ENCODE peak calls at places on chromosome X, in four cellular contexts. P is upper lobe of left lung; W is CD8-positive, alpha-beta T cell; H is brain microvascular endothelial cell. U is an unnamed sample.

GRCh38 chrX:85288992-85289723 is 45.4 kb downstream of the ZNF711 start:
- DNase-seq in P (no peak), W (no peak), H (no peak), U (no peak)

GRCh38 chrX:130902446-130902782 is 595 bp downstream of the ENOX2 start:
- DNase-seq in P (no peak), W (no peak), H (no peak), U (peak; percentile 9)

GRCh38 chrX:133254666-133255065 is 36.5 kb upstream of the TFDP3 start:
- DNase-seq in P (no peak), W (no peak), H (peak; percentile 12), U (peak; percentile 56)

GRCh38 chrX:149829751-149830191 is 48.0 kb downstream of the MAGEA9 start:
- DNase-seq in P (no peak), W (peak; percentile 20), H (peak; percentile 71), U (peak; percentile 83)

GRCh38 chrX:85859426-85859825 is 187.9 kb downstream of the CHM start:
- DNase-seq in P (no peak), W (no peak), H (no peak), U (no peak)

GRCh38 chrX:68895339-68896250 is 66.8 kb downstream of the EFNB1 start:
- DNase-seq in P (peak; percentile 36), W (no peak), H (no peak), U (peak; percentile 20)

GRCh38 chrX:53288173-53288572 is 6.8 kb upstream of the IQSEC2 start:
- DNase-seq in P (no peak), W (peak; percentile 10), H (peak; percentile 6), U (no peak)

GRCh38 chrX:1006156-1006730 is 206.2 kb downstream of the CRLF2 start:
- DNase-seq in P (no peak), W (no peak), H (no peak), U (no peak)

GRCh38 chrX:54045563-54046228 is 1.4 kb upstream of the PHF8 start:
- DNase-seq in P (no peak), W (no peak), H (no peak), U (no peak)

GRCh38 chrX:2311483-2311882 is 189.3 kb downstream of the DHRSX start:
- DNase-seq in P (no peak), W (no peak), H (no peak), U (no peak)

GRCh38 chrX:140274761-140275525 is 229.9 kb downstream of the SOX3 start:
- DNase-seq in P (no peak), W (no peak), H (peak; percentile 1), U (peak; percentile 19)

GRCh38 chrX:916235-916609 is 285.6 kb downstream of the SHOX start:
- DNase-seq in P (no peak), W (no peak), H (peak; percentile 35), U (no peak)

GRCh38 chrX:109782994-109783711 is 50.1 kb upstream of the ACSL4 start:
- DNase-seq in P (no peak), W (no peak), H (no peak), U (peak; percentile 7)

GRCh38 chrX:134692990-134693389 is 34.7 kb upstream of the PLAC1 start:
- DNase-seq in P (no peak), W (no peak), H (peak; percentile 63), U (peak; percentile 93)

GRCh38 chrX:21933077-21933476 is 7.4 kb upstream of the SMS start:
- DNase-seq in P (no peak), W (no peak), H (no peak), U (no peak)

GRCh38 chrX:11702965-11703631 is 37.4 kb upstream of the ARHGAP6 start:
- DNase-seq in P (no peak), W (no peak), H (no peak), U (no peak)

GRCh38 chrX:98448524-98448923 is 1564.8 kb downstream of the RPA4 start:
- DNase-seq in P (no peak), W (no peak), H (no peak), U (no peak)

GRCh38 chrX:28398352-28398751 is 188.9 kb upstream of the IL1RAPL1 start:
- DNase-seq in P (no peak), W (no peak), H (no peak), U (peak; percentile 42)

GRCh38 chrX:54891573-54891972 is 29.1 kb upstream of the TRO start:
- DNase-seq in P (no peak), W (peak; percentile 24), H (peak; percentile 48), U (peak; percentile 37)

GRCh38 chrX:152640039-152640818 is 2.5 kb downstream of the GABRQ start:
- DNase-seq in P (no peak), W (no peak), H (peak; percentile 23), U (peak; percentile 64)

GRCh38 chrX:49876750-49877149 is 2.5 kb upstream of the USP27X start:
- DNase-seq in P (no peak), W (peak; percentile 19), H (peak; percentile 26), U (peak; percentile 6)

GRCh38 chrX:112058255-112058654 is 24.3 kb downstream of the TRPC5 start:
- DNase-seq in P (no peak), W (no peak), H (no peak), U (no peak)

GRCh38 chrX:140918398-140919043 is 83.9 kb upstream of the SPANXB1 start:
- DNase-seq in P (no peak), W (no peak), H (peak; percentile 44), U (peak; percentile 4)

GRCh38 chrX:43333543-43333942 is 322.6 kb upstream of the MAOA start:
- DNase-seq in P (no peak), W (no peak), H (no peak), U (no peak)

GRCh38 chrX:40773188-40773587 is 37.8 kb upstream of the MED14 start:
- DNase-seq in P (no peak), W (no peak), H (no peak), U (no peak)
- TF ChIP-seq CTCF in P (no peak), W (no peak), H (no peak), U (no peak)

DNA sequence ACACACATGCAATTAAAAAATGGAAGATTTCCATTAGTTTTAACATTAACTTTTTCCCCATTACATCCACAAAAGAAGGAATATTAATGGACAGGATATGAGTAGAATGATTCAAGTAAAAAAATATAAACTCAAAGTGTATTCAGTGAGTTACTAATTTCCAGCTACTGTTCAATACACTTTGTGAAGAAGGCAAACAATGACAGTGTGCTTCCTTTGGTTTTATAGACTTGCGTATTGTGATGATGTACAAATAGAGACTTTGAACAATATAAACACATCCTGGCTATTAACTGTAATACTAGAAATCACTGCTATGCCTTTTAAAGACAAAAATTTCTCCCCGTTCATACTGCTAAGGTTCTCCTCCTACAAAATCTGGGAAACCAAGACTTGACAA is 171.4 kb downstream of the ASB9 start:
- DNase-seq in P (no peak), W (no peak), H (no peak), U (no peak)
- H3K27ac ChIP-seq in P (no peak overlapping the region), W (no peak overlapping the region), H (no peak overlapping the region), U (no peak overlapping the region)

GRCh38 chrX:41730101-41730500 is 6.1 kb downstream of the GPR82 start:
- DNase-seq in P (no peak), W (no peak), H (no peak), U (no peak)

GRCh38 chrX:41732260-41732659 is 8.3 kb downstream of the GPR82 start:
- DNase-seq in P (no peak), W (no peak), H (no peak), U (no peak)

GRCh38 chrX:41737065-41737464 is 13.1 kb downstream of the GPR82 start:
- DNase-seq in P (no peak), W (peak; percentile 10), H (no peak), U (no peak)

GRCh38 chrX:41733939-41734338 is 10.0 kb downstream of the GPR82 start:
- DNase-seq in P (no peak), W (peak; percentile 10), H (no peak), U (no peak)

GRCh38 chrX:41734530-41734929 is 10.5 kb downstream of the GPR82 start:
- DNase-seq in P (no peak), W (no peak), H (peak; percentile 22), U (no peak)
- TF ChIP-seq CTCF in P (peak; percentile 14), W (peak; percentile 19), H (peak; percentile 67), U (peak; percentile 46)

GRCh38 chrX:120752431-120753128 is 122.7 kb upstream of the C1GALT1C1 start:
- DNase-seq in P (no peak), W (no peak), H (no peak), U (no peak)

GRCh38 chrX:120746153-120746552 is 116.3 kb upstream of the C1GALT1C1 start:
- DNase-seq in P (no peak), W (no peak), H (no peak), U (no peak)

GRCh38 chrX:120750381-120750780 is 120.5 kb upstream of the C1GALT1C1 start:
- DNase-seq in P (no peak), W (no peak), H (no peak), U (no peak)

GRCh38 chrX:120751683-120752082 is 121.8 kb upstream of the C1GALT1C1 start:
- DNase-seq in P (no peak), W (no peak), H (no peak), U (no peak)

GRCh38 chrX:120749141-120749846 is 119.4 kb upstream of the C1GALT1C1 start:
- DNase-seq in P (no peak), W (no peak), H (no peak), U (no peak)
- H3K27ac ChIP-seq in P (no peak overlapping the region), W (no peak overlapping the region), H (no peak overlapping the region), U (no peak overlapping the region)

DNA sequence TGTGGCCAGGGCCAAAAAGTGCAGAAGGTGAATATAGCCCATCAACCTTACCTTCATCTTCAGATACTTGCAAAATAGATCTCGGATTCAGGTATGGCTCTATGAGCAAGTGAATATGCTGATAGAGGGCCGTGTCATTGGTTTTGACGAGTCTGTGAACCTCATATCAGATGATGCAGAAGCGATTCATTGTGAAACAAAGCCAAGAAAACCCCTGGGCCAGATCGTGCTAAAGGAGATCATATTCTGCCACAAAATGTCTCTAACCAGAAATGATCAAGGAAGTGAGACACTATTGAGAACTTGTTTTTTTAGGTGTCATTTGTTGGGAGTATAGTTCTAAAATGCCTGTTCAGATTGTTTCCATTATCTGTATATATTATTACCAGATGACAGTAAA is 48.3 kb downstream of the PDK3 start:
- DNase-seq in P (no peak), W (no peak), H (no peak), U (no peak)
- TF ChIP-seq CTCF in P (no peak), W (no peak), H (no peak), U (no peak)

GRCh38 chrX:123108513-123109427 is 75.3 kb upstream of the GRIA3 start:
- DNase-seq in P (no peak), W (no peak), H (no peak), U (no peak)
- H3K27ac ChIP-seq in P (no peak overlapping the region), W (no peak overlapping the region), H (no peak overlapping the region), U (no peak overlapping the region)

GRCh38 chrX:14243823-14244222 is 214.1 kb upstream of the GEMIN8 start:
- DNase-seq in P (no peak), W (no peak), H (no peak), U (no peak)
- TF ChIP-seq CTCF in P (no peak), W (no peak), H (no peak), U (no peak)

DNA sequence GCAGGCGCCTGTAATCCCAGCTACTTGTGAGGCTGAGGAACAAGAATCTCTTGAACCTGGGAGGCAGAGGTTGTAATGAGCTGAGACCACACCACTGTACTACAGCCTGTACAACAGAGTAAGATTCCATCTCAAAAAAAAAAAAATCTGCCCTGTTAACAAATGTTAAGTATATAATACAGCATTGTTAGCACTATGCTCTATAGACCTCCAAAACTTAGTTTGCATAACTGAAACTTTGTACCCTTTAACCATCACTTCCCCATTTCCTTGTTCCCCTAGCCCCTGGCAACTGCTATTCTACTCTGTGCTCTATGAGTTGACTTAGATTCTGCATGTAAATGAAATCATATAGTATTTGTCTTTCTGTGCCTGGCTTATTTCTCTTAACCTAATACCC is 76.7 kb downstream of the TAB3 start:
- DNase-seq in P (no peak), W (no peak), H (no peak), U (no peak)
- H3K27ac ChIP-seq in P (no peak overlapping the region), W (no peak overlapping the region), H (no peak overlapping the region), U (no peak overlapping the region)

GRCh38 chrX:154715825-154716224 is 35.1 kb downstream of the GAB3 start:
- DNase-seq in P (no peak), W (no peak), H (no peak), U (no peak)
- TF ChIP-seq CTCF in P (no peak), W (no peak), H (peak; percentile 9), U (peak; percentile 10)

GRCh38 chrX:129540725-129541184 is 696 bp downstream of the OCRL start:
- DNase-seq in P (peak; percentile 37), W (no peak), H (no peak), U (no peak)
- H3K27ac ChIP-seq in P (peak overlapping the region; percentile 78), W (no peak overlapping the region), H (no peak overlapping the region), U (no peak overlapping the region)